ENCODE peak calls at places on chromosomes 3 and 15, in six cellular contexts. W is GM23248, K is neuronal stem cell, I is right lobe of liver, Q is right cardiac atrium, E is ovary. D is an unnamed sample.

GRCh38 chr3:31785734-31786133 is 195.3 kb downstream of the OSBPL10 start:
- DNase-seq in W (no peak), K (no peak), I (no peak), Q (no peak), E (no peak), D (no peak)

GRCh38 chr3:193040836-193041672 is 123.4 kb upstream of the MB21D2 start:
- DNase-seq in W (peak; percentile 61), K (peak; percentile 11), I (no peak), Q (no peak), E (no peak), D (no peak)

GRCh38 chr15:39786444-39787056 is 3.9 kb upstream of the FSIP1 start:
- DNase-seq in W (peak; percentile 81), K (peak; percentile 39), I (no peak), Q (no peak), E (no peak), D (no peak)

GRCh38 chr3:56923546-56924224 is 121.9 kb upstream of the ARHGEF3 start:
- DNase-seq in W (peak; percentile 34), K (no peak), I (no peak), Q (no peak), E (no peak), D (no peak)

GRCh38 chr3:105722943-105723556 is 145.8 kb downstream of the CBLB start:
- DNase-seq in W (no peak), K (no peak), I (no peak), Q (no peak), E (no peak), D (no peak)

GRCh38 chr3:24343084-24343783 is 151.4 kb downstream of the THRB start:
- DNase-seq in W (peak; percentile 66), K (no peak), I (no peak), Q (no peak), E (no peak), D (no peak)

GRCh38 chr3:22450785-22451400 is 699.9 kb upstream of the ZNF385D start:
- DNase-seq in W (peak; percentile 16), K (no peak), I (no peak), Q (no peak), E (no peak), D (no peak)

GRCh38 chr3:9037113-9037715 is 73.9 kb upstream of the RAD18 start:
- DNase-seq in W (peak; percentile 43), K (no peak), I (no peak), Q (no peak), E (no peak), D (no peak)

GRCh38 chr3:86708908-86709307 is 282.0 kb downstream of the VGLL3 start:
- DNase-seq in W (no peak), K (no peak), I (no peak), Q (no peak), E (no peak), D (no peak)

GRCh38 chr15:62883938-62884479 is 158.5 kb upstream of the TPM1 start:
- DNase-seq in W (peak; percentile 61), K (no peak), I (no peak), Q (no peak), E (no peak), D (no peak)

GRCh38 chr15:25061808-25062550 is 107.2 kb downstream of the SNRPN start:
- DNase-seq in W (no peak), K (no peak), I (peak; percentile 23), Q (no peak), E (no peak), D (no peak)

GRCh38 chr3:105691633-105692032 is 177.2 kb downstream of the CBLB start:
- DNase-seq in W (peak; percentile 59), K (no peak), I (no peak), Q (no peak), E (no peak), D (no peak)

GRCh38 chr15:55282284-55282833 is 7.3 kb downstream of the RAB27A start:
- DNase-seq in W (peak; percentile 82), K (no peak), I (no peak), Q (no peak), E (no peak), D (no peak)

GRCh38 chr3:66220066-66220465 is 735 bp upstream of the SLC25A26 start:
- DNase-seq in W (peak; percentile 12), K (no peak), I (no peak), Q (no peak), E (no peak), D (no peak)

GRCh38 chr15:33865416-33865815 is 102.9 kb upstream of the CHRM5 start:
- DNase-seq in W (peak; percentile 45), K (no peak), I (no peak), Q (no peak), E (no peak), D (no peak)

GRCh38 chr3:8869613-8870012 is 93.7 kb downstream of the RAD18 start:
- DNase-seq in W (peak; percentile 95), K (peak; percentile 3), I (no peak), Q (no peak), E (no peak), D (no peak)

GRCh38 chr15:73433878-73434277 is 9.1 kb upstream of the REC114 start:
- DNase-seq in W (no peak), K (no peak), I (no peak), Q (no peak), E (no peak), D (no peak)

GRCh38 chr3:48685293-48685602 is 467 bp downstream of the NCKIPSD start:
- DNase-seq in W (no peak), K (no peak), I (no peak), Q (no peak), E (no peak), D (no peak)

GRCh38 chr3:42876940-42877720 is 1.5 kb upstream of the CYP8B1 start:
- DNase-seq in W (no peak), K (no peak), I (no peak), Q (no peak), E (no peak), D (no peak)

GRCh38 chr3:141441381-141442365 is 45.2 kb upstream of the RASA2 start:
- DNase-seq in W (peak; percentile 87), K (peak; percentile 30), I (peak; percentile 63), Q (peak; percentile 70), E (peak; percentile 69), D (peak; percentile 60)

GRCh38 chr3:57288403-57288802 is 4.1 kb downstream of the ASB14 start:
- DNase-seq in W (no peak), K (peak; percentile 14), I (no peak), Q (no peak), E (no peak), D (no peak)

GRCh38 chr3:29282431-29283296 is 1.8 kb downstream of the RBMS3 start:
- DNase-seq in W (peak; percentile 57), K (no peak), I (no peak), Q (no peak), E (peak; percentile 17), D (no peak)

GRCh38 chr3:177106594-177106993 is 90.7 kb downstream of the TBL1XR1 start:
- DNase-seq in W (no peak), K (no peak), I (no peak), Q (no peak), E (no peak), D (no peak)
- H3K4me1 ChIP-seq in W (peaks cover 7% of the 10 kb centered on the region), K (peaks cover 4% of the 10 kb centered on the region), I (no peaks in the 10 kb centered on the region), Q (peaks cover 8% of the 10 kb centered on the region), E (peaks cover 13% of the 10 kb centered on the region), D (peaks cover 54% of the 10 kb centered on the region)

GRCh38 chr3:37475435-37475834 is 301.1 kb upstream of the LRRFIP2 start:
- DNase-seq in W (no peak), K (no peak), I (no peak), Q (no peak), E (no peak), D (no peak)
- H3K27me3 ChIP-seq in W (no peaks in the 10 kb centered on the region), K (no peaks in the 10 kb centered on the region), I (no peaks in the 10 kb centered on the region), Q (no peaks in the 10 kb centered on the region), E (no peaks in the 10 kb centered on the region), D (no peaks in the 10 kb centered on the region)

GRCh38 chr3:4528802-4529201 is 35.7 kb downstream of the ITPR1 start:
- DNase-seq in W (no peak), K (no peak), I (no peak), Q (peak; percentile 41), E (no peak), D (no peak)

GRCh38 chr3:4523710-4524422 is 30.7 kb downstream of the ITPR1 start:
- DNase-seq in W (no peak), K (no peak), I (no peak), Q (no peak), E (no peak), D (no peak)

GRCh38 chr3:4522962-4523361 is 29.8 kb downstream of the ITPR1 start:
- DNase-seq in W (no peak), K (no peak), I (no peak), Q (no peak), E (no peak), D (no peak)

GRCh38 chr3:4524423-4524769 is 31.2 kb downstream of the ITPR1 start:
- DNase-seq in W (peak; percentile 23), K (no peak), I (no peak), Q (peak; percentile 22), E (no peak), D (no peak)

GRCh38 chr3:4525555-4526238 is 32.5 kb downstream of the ITPR1 start:
- DNase-seq in W (no peak), K (no peak), I (no peak), Q (no peak), E (no peak), D (no peak)
- H3K4me1 ChIP-seq in W (no peaks in the 10 kb centered on the region), K (peaks cover 2% of the 10 kb centered on the region), I (no peaks in the 10 kb centered on the region), Q (peaks cover under 1% of the 10 kb centered on the region), E (peaks cover 7% of the 10 kb centered on the region), D (no peaks in the 10 kb centered on the region)

GRCh38 chr3:37457392-37458065 is 283.1 kb upstream of the LRRFIP2 start:
- DNase-seq in W (peak; percentile 21), K (no peak), I (no peak), Q (peak; percentile 64), E (no peak), D (no peak)

GRCh38 chr3:37456270-37456708 is 281.9 kb upstream of the LRRFIP2 start:
- DNase-seq in W (peak; percentile 33), K (no peak), I (peak; percentile 69), Q (peak; percentile 90), E (no peak), D (no peak)

GRCh38 chr3:37458162-37458895 is 283.9 kb upstream of the LRRFIP2 start:
- DNase-seq in W (no peak), K (no peak), I (no peak), Q (peak; percentile 53), E (peak; percentile 56), D (no peak)

GRCh38 chr3:37456791-37457190 is 282.4 kb upstream of the LRRFIP2 start:
- DNase-seq in W (no peak), K (no peak), I (no peak), Q (no peak), E (no peak), D (no peak)

DNA sequence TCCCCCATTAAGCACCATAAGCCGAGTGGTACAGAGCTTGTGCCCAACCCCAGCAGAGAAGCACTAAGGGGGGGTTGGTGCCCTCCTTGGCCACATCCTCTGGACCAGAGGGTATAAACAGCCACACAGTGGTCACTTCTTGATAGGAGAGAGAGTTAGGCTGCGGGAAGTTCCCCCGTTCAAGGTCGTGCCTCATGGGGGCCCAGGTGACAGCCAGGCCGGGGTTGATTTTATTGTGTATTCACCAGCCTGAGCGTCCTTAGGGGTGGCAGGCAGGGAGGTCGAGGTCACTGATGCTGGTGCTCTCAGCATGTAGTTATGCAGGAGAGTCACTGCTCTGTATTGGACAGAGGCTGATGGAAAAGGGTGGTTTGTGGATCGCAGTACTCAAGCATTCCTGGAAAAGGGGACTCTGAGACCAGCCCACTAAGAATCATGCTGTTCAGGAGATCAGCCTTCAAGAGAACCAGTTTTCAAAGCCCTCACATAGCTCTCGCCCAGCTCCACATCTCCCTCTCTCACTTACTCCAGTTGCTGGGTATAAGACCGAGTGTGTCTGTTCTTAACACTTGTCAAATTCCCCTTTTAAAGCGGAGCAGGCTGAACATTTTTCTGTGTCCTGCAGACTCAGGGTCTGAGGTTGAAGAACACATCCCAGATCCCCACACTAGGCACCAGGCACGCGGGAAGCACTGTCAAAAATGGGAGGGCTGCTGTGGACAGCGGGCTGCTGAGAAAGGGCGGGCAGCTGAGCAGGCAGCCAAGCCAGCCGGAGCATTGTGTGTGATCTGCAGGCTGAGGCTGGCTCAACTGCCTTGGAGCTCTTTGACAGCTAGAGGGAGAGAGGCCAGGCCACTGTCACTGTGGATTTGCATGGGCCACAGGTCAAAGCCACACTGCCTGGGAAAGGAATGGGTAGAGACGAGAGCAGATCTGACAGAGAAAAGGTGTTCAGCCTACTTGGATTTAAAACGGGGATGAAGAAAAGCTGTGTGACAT is 279.3 kb upstream of the LRRFIP2 start:
- DNase-seq in W (peak; percentile 32), K (peak; percentile 40), I (peak; percentile 77), Q (peak; percentile 72), E (peak; percentile 43), D (peak; percentile 64)
- H3K27me3 ChIP-seq in W (peaks cover 76% of the 10 kb centered on the region), K (peaks cover 9% of the 10 kb centered on the region), I (peaks cover 3% of the 10 kb centered on the region), Q (no peaks in the 10 kb centered on the region), E (no peaks in the 10 kb centered on the region), D (no peaks in the 10 kb centered on the region)